ENCODE peak calls at places on chromosomes 6 and 20, in ten cellular contexts. D is right lobe of liver, Y is right atrium auricular region, V is psoas muscle, C is Panc1, T is mammary epithelial cell, F is IMR-90, R is uterus, S is body of pancreas, G is MM.1S. E is an unnamed sample. For H3K4me1 and H3K27me3, the result is how much of the 10 kb centered on the place peaks cover.

GRCh38 chr6:146209942-146210341 is 181.1 kb downstream of the GRM1 start:
- DNase-seq in C (no peak), F (no peak), R (no peak), T (no peak), G (no peak), S (no peak), Y (no peak), V (no peak), D (no peak), E (no peak)

GRCh38 chr6:83221886-83222479 is 28.8 kb downstream of the RWDD2A start:
- DNase-seq in D (no peak), F (peak), S (no peak), T (peak), G (peak), C (no peak), R (no peak), Y (no peak), V (no peak), E (peak)

GRCh38 chr6:54441687-54442248 is 133.5 kb downstream of the TINAG start:
- DNase-seq in T (no peak), V (peak), D (peak), F (no peak), G (no peak), R (no peak), Y (no peak), C (no peak), S (no peak), E (no peak)

GRCh38 chr6:28738396-28738765 is 185.4 kb downstream of the TRIM27 start:
- DNase-seq in D (no peak), S (no peak), T (no peak), F (no peak), R (no peak), V (no peak), G (no peak), Y (no peak), C (no peak), E (no peak)

GRCh38 chr6:148509789-148510581 is 167.3 kb downstream of the SASH1 start:
- DNase-seq in T (peak), F (peak), V (peak), Y (peak), G (peak), C (no peak), D (no peak), S (peak), R (peak), E (no peak)

GRCh38 chr6:27672113-27672799 is 199.4 kb upstream of the ZNF184 start:
- DNase-seq in F (peak), Y (no peak), C (peak), D (no peak), G (peak), S (peak), R (no peak), V (no peak), T (peak), E (no peak)

GRCh38 chr6:16511048-16511660 is 250.1 kb downstream of the ATXN1 start:
- DNase-seq in D (no peak), F (peak), Y (no peak), V (no peak), R (no peak), G (no peak), C (peak), S (peak), T (peak), E (no peak)

GRCh38 chr20:35547319-35547718 is 5.4 kb downstream of the ERGIC3 start:
- DNase-seq in G (no peak), S (no peak), C (no peak), V (peak), Y (no peak), F (no peak), R (no peak), T (no peak), D (peak), E (no peak)

GRCh38 chr6:170062904-170063220 is 228.0 kb downstream of the DLL1 start:
- DNase-seq in D (peak), V (no peak), R (no peak), C (no peak), S (no peak), G (no peak), F (no peak), T (no peak), Y (peak), E (no peak)

GRCh38 chr6:87808005-87808757 is 106.1 kb upstream of the AKIRIN2 start:
- DNase-seq in T (peak), C (peak), F (peak), D (no peak), R (no peak), V (no peak), S (no peak), Y (no peak), G (no peak), E (peak)

GRCh38 chr20:4083103-4083864 is 67.9 kb upstream of the RNF24 start:
- DNase-seq in D (no peak), G (no peak), Y (peak), S (no peak), C (no peak), R (no peak), T (no peak), V (no peak), F (no peak), E (peak)

GRCh38 chr6:143755301-143755744 is 77.6 kb downstream of the PHACTR2 start:
- DNase-seq in V (no peak), R (peak), G (no peak), C (no peak), Y (no peak), D (no peak), T (no peak), S (no peak), F (peak), E (no peak)

GRCh38 chr20:49385471-49385870 is 97.0 kb downstream of the KCNB1 start:
- DNase-seq in S (no peak), C (no peak), F (peak), Y (no peak), D (no peak), V (no peak), R (no peak), T (peak), G (peak), E (no peak)

GRCh38 chr20:60407938-60408337 is 449.7 kb downstream of the CDH26 start:
- DNase-seq in G (no peak), C (no peak), Y (no peak), T (no peak), S (no peak), F (no peak), V (no peak), R (no peak), D (no peak), E (no peak)
- H3K4me1 ChIP-seq in G (under half), C (under half), Y (under half), T (under half), S (under half), F (under half), V (under half), R (under half), D (under half), E (under half)

GRCh38 chr20:61684136-61684535 is 381.5 kb downstream of the TAF4 start:
- DNase-seq in R (no peak), F (no peak), G (no peak), T (no peak), D (no peak), S (no peak), C (no peak), V (no peak), Y (no peak), E (no peak)
- H3K27me3 ChIP-seq in R (under half), F (under half), G (half or more), T (under half), D (under half), S (under half), C (under half), V (under half), Y (under half), E (under half)

GRCh38 chr20:51002633-51003032 is 20.3 kb downstream of the KCNG1 start:
- DNase-seq in Y (no peak), C (no peak), R (no peak), S (no peak), T (no peak), G (no peak), D (no peak), V (no peak), F (no peak), E (no peak)
- H3K27ac ChIP-seq in Y (no peak), C (no peak), R (no peak), S (no peak), T (no peak), G (no peak), D (no peak), V (no peak), F (no peak), E (no peak)

GRCh38 chr6:52538921-52539354 is 37.9 kb downstream of the TRAM2 start:
- DNase-seq in C (no peak), S (no peak), R (no peak), Y (no peak), G (no peak), D (no peak), V (no peak), T (no peak), F (peak), E (peak)
- H3K4me1 ChIP-seq in C (half or more), S (under half), R (under half), Y (under half), G (half or more), D (under half), V (under half), T (half or more), F (half or more), E (half or more)

GRCh38 chr6:13188306-13188705 is 140.0 kb downstream of the TBC1D7 start:
- DNase-seq in Y (no peak), S (no peak), D (no peak), R (no peak), V (no peak), C (no peak), G (no peak), F (no peak), T (no peak), E (no peak)
- H3K27me3 ChIP-seq in Y (under half), S (under half), D (under half), R (under half), V (under half), C (under half), G (under half), F (under half), T (under half), E (under half)

DNA sequence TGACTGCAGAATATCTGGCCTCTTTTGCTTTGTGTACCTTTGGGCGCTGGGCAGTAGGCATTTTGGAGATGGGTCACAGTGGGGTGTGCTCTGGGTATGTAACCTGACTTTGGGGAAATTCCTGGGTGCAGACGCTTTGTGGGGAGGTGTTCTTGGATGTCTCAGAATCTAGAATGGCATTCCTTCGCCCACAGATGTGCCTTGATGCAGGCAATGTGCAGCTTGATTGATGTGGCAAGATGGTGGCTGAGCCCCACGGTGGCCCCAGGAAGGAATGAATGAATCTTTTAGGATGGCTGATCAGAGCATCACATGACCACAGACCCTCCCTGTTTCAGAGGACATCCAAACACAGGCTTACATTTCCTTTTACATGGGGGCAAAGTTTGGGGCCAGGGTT is 5.4 kb downstream of the PPP1R16B start:
- DNase-seq in V (no peak), T (no peak), F (no peak), G (no peak), Y (no peak), C (no peak), S (no peak), R (no peak), D (no peak), E (no peak)
- H3K27ac ChIP-seq in V (no peak), T (no peak), F (no peak), G (no peak), Y (no peak), C (no peak), S (no peak), R (no peak), D (no peak), E (no peak)

GRCh38 chr20:25250508-25250907 is 2.6 kb downstream of the PYGB start:
- DNase-seq in V (no peak), D (no peak), F (peak), Y (peak), R (no peak), C (no peak), S (no peak), T (no peak), G (no peak), E (no peak)
- H3K4me1 ChIP-seq in V (under half), D (under half), F (under half), Y (under half), R (under half), C (half or more), S (under half), T (half or more), G (under half), E (half or more)

GRCh38 chr20:57919059-57919458 is 209.2 kb upstream of the PMEPA1 start:
- DNase-seq in D (no peak), T (no peak), S (no peak), C (no peak), Y (no peak), R (no peak), G (no peak), V (no peak), F (no peak), E (no peak)

GRCh38 chr20:57921701-57922482 is 212.1 kb upstream of the PMEPA1 start:
- DNase-seq in V (no peak), D (no peak), G (no peak), F (no peak), C (no peak), Y (no peak), T (no peak), R (no peak), S (no peak), E (no peak)

GRCh38 chr20:57922701-57923100 is 212.9 kb upstream of the PMEPA1 start:
- DNase-seq in G (no peak), Y (no peak), T (no peak), S (no peak), D (no peak), R (no peak), V (no peak), F (no peak), C (no peak), E (no peak)

GRCh38 chr20:57918546-57918945 is 208.7 kb upstream of the PMEPA1 start:
- DNase-seq in G (no peak), T (no peak), V (no peak), Y (no peak), D (no peak), F (no peak), C (no peak), S (no peak), R (no peak), E (no peak)

DNA sequence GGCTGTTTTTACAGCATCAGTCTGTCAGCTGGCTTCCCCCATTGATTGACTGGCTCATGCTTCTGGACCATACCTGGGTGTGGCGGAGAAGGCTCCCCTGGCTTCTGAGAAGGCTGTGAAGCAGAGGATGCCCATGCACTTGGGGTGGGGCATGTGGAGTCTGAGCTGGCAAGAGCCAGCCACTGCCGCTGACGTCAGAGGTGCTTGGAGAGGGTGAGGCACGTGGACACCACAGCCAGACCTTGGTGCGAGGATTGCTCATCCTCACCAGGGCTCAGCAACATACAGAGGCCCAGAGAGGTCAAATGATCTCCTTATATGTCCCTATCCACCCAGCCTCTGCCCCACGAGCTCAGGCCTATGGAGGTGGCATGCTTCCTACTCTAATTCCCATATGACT is 211.2 kb upstream of the PMEPA1 start:
- DNase-seq in V (no peak), C (no peak), G (no peak), Y (no peak), F (no peak), S (no peak), D (no peak), R (no peak), T (no peak), E (no peak)
- H3K27me3 ChIP-seq in V (under half), C (under half), G (half or more), Y (under half), F (under half), S (under half), D (under half), R (under half), T (under half), E (under half)

GRCh38 chr6:93088675-93089575 is 330.4 kb downstream of the EPHA7 start:
- DNase-seq in F (no peak), V (no peak), T (no peak), G (no peak), R (no peak), C (no peak), Y (no peak), D (no peak), S (no peak), E (no peak)
- H3K27ac ChIP-seq in F (no peak), V (no peak), T (no peak), G (no peak), R (no peak), C (no peak), Y (no peak), D (no peak), S (no peak), E (no peak)